ENCODE peak calls at places on chromosomes 6 and 20, in seven cellular contexts. C is dorsolateral prefrontal cortex; Y is anterior cingulate cortex; I is CD8-positive, alpha-beta T cell; O is cardiac muscle cell; E is neural crest cell; U is Calu3. L is an unnamed sample.

GRCh38 chr6:83597511-83597910 is 85.2 kb downstream of the PRSS35 start:
- DNase-seq in Y (no peak), C (no peak), O (no peak), I (no peak), E (no peak), U (no peak), L (no peak)

GRCh38 chr6:225121-225721 is 67.1 kb upstream of the DUSP22 start:
- DNase-seq in C (no peak), E (no peak), Y (no peak), I (peak), O (no peak), U (no peak), L (peak)

GRCh38 chr20:24207803-24208300 is 219.3 kb upstream of the GGTLC1 start:
- DNase-seq in I (no peak), Y (no peak), E (no peak), O (no peak), C (no peak), U (no peak), L (no peak)

GRCh38 chr6:40274058-40274457 is 313.1 kb downstream of the LRFN2 start:
- DNase-seq in Y (no peak), E (no peak), U (no peak), C (no peak), I (no peak), O (no peak), L (no peak)

GRCh38 chr6:391559-392440 is at the start of gene IRF4:
- DNase-seq in E (no peak), U (no peak), O (no peak), C (no peak), Y (no peak), I (peak), L (peak)

GRCh38 chr6:89925826-89926225 is 31.6 kb downstream of the GJA10 start:
- DNase-seq in O (no peak), Y (no peak), I (no peak), C (no peak), U (no peak), E (no peak), L (no peak)

GRCh38 chr6:106907754-106908153 is 66.8 kb downstream of the CD24 start:
- DNase-seq in Y (no peak), E (no peak), I (no peak), O (no peak), U (no peak), C (no peak), L (no peak)

GRCh38 chr6:170023620-170024521 is 267.0 kb downstream of the DLL1 start:
- DNase-seq in O (no peak), Y (no peak), I (no peak), U (no peak), C (no peak), E (no peak), L (peak)

GRCh38 chr20:57482148-57482547 is 42.8 kb downstream of the CTCFL start:
- DNase-seq in C (no peak), U (peak), Y (no peak), O (no peak), E (no peak), I (no peak), L (no peak)

GRCh38 chr6:65259080-65259479 is 447.9 kb downstream of the EYS start:
- DNase-seq in U (no peak), O (no peak), Y (no peak), C (no peak), E (no peak), I (no peak), L (no peak)

GRCh38 chr6:52881996-52882841 is 27.3 kb downstream of the GSTA3 start:
- DNase-seq in U (peak), E (peak), I (peak), O (peak), Y (no peak), C (peak), L (peak)

GRCh38 chr20:14902432-14903089 is 565.1 kb upstream of the FLRT3 start:
- DNase-seq in E (no peak), C (no peak), Y (no peak), O (no peak), I (no peak), U (no peak), L (no peak)

GRCh38 chr6:38310061-38310460 is 329.7 kb downstream of the BTBD9 start:
- DNase-seq in O (no peak), C (peak), U (no peak), Y (peak), I (no peak), E (no peak), L (peak)

GRCh38 chr6:110885526-110885925 is 10.9 kb downstream of the AMD1 start:
- DNase-seq in C (no peak), E (no peak), U (no peak), Y (no peak), O (no peak), I (no peak), L (no peak)

GRCh38 chr6:10598084-10598960 is 77.2 kb downstream of the GCNT2 start:
- DNase-seq in O (no peak), C (no peak), U (no peak), Y (no peak), I (no peak), E (no peak), L (no peak)

GRCh38 chr6:22906091-22906549 is 336.8 kb downstream of the HDGFL1 start:
- DNase-seq in U (peak), C (no peak), I (no peak), E (no peak), O (peak), Y (no peak), L (peak)

GRCh38 chr6:43074847-43075741 is 1.0 kb upstream of the PTK7 start:
- DNase-seq in I (no peak), U (no peak), E (no peak), Y (no peak), O (no peak), C (no peak), L (no peak)

GRCh38 chr6:155045561-155046404 is 50.7 kb downstream of the TIAM2 start:
- DNase-seq in Y (no peak), O (no peak), E (no peak), U (no peak), I (no peak), C (no peak), L (no peak)

GRCh38 chr20:20213722-20214121 is 154.2 kb upstream of the INSM1 start:
- DNase-seq in U (no peak), C (no peak), I (no peak), O (no peak), E (no peak), Y (no peak), L (no peak)

GRCh38 chr20:59825944-59826759 is 107.3 kb downstream of the SYCP2 start:
- DNase-seq in U (peak), E (no peak), Y (no peak), C (no peak), O (no peak), I (no peak), L (peak)

GRCh38 chr6:150372051-150372450 is 3.2 kb downstream of the IYD start:
- DNase-seq in I (no peak), C (no peak), E (no peak), Y (no peak), U (no peak), O (no peak), L (no peak)

GRCh38 chr6:161362266-161362665 is 88.4 kb upstream of the AGPAT4 start:
- DNase-seq in U (no peak), C (no peak), E (no peak), O (no peak), Y (no peak), I (no peak), L (no peak)

GRCh38 chr6:84902354-84902928 is 138.0 kb upstream of the TBX18 start:
- DNase-seq in Y (no peak), I (no peak), E (no peak), C (no peak), O (no peak), U (no peak), L (no peak)

GRCh38 chr6:4372866-4373265 is 237.5 kb upstream of the ECI2 start:
- DNase-seq in U (no peak), O (no peak), Y (no peak), C (no peak), I (no peak), E (no peak), L (peak)

GRCh38 chr6:2579241-2579761 is 171.4 kb downstream of the MYLK4 start:
- DNase-seq in U (no peak), O (peak), I (no peak), Y (no peak), E (no peak), C (no peak), L (peak)

GRCh38 chr6:64817525-64817924 is 889.5 kb downstream of the EYS start:
- DNase-seq in E (no peak), Y (no peak), O (no peak), I (no peak), C (no peak), U (no peak), L (no peak)

GRCh38 chr6:79186564-79186963 is 47.9 kb downstream of the HMGN3 start:
- DNase-seq in Y (no peak), U (no peak), I (no peak), O (no peak), C (no peak), E (no peak), L (no peak)

GRCh38 chr6:158069800-158070195 is 88.1 kb downstream of the SYNJ2 start:
- DNase-seq in C (no peak), O (no peak), U (no peak), I (no peak), Y (no peak), E (no peak), L (no peak)

GRCh38 chr20:60851826-60852704 is 400.0 kb upstream of the CDH4 start:
- DNase-seq in C (no peak), O (peak), E (peak), I (no peak), U (no peak), Y (no peak), L (peak)

GRCh38 chr6:88179692-88180091 is 13.5 kb upstream of the CNR1 start:
- DNase-seq in O (no peak), I (no peak), Y (no peak), C (no peak), U (no peak), E (no peak), L (no peak)

GRCh38 chr20:19121463-19121862 is 91.0 kb upstream of the SLC24A3 start:
- DNase-seq in Y (no peak), E (no peak), C (no peak), I (no peak), U (no peak), O (no peak), L (peak)

GRCh38 chr6:80003841-80004198 is 629 bp upstream of the TTK start:
- DNase-seq in C (peak), U (peak), E (no peak), I (peak), O (no peak), Y (peak), L (no peak)

GRCh38 chr6:166152660-166153059 is 15.0 kb downstream of the TBXT start:
- DNase-seq in I (no peak), C (no peak), U (no peak), E (no peak), O (no peak), Y (no peak), L (no peak)